ENCODE peak calls at places on chromosomes 7 and 10, in six cellular contexts. F, G, J, Z, C and A are unnamed samples.

GRCh38 chr10:129096340-129096984 is 370.6 kb upstream of the MGMT start:
- DNase-seq in J (no peak), F (no peak), C (no peak), G (no peak), Z (no peak), A (no peak)

GRCh38 chr10:112951349-112952281 is 1.6 kb downstream of the TCF7L2 start:
- DNase-seq in C (peak), F (no peak), Z (peak), J (no peak), G (peak), A (no peak)

GRCh38 chr10:116382290-116382689 is 45.4 kb upstream of the PNLIPRP3 start:
- DNase-seq in F (no peak), G (no peak), J (no peak), C (no peak), Z (no peak), A (no peak)

GRCh38 chr7:90952649-90952991 is 311.6 kb upstream of the FZD1 start:
- DNase-seq in C (no peak), J (no peak), F (no peak), Z (no peak), G (no peak), A (no peak)

GRCh38 chr10:8404721-8405120 is 350.2 kb downstream of the GATA3 start:
- DNase-seq in G (no peak), Z (no peak), F (no peak), J (no peak), C (no peak), A (no peak)

GRCh38 chr10:34667177-34667576 is 147.9 kb downstream of the PARD3 start:
- DNase-seq in J (no peak), C (no peak), Z (no peak), G (no peak), F (no peak), A (no peak)

GRCh38 chr7:35781200-35781701 is 19.6 kb upstream of the SEPTIN7 start:
- DNase-seq in Z (no peak), G (no peak), J (no peak), F (no peak), C (no peak), A (no peak)

GRCh38 chr7:15508258-15508657 is 53.6 kb downstream of the AGMO start:
- DNase-seq in J (no peak), Z (no peak), F (no peak), C (no peak), G (no peak), A (peak)

GRCh38 chr10:116899626-116900025 is 50.3 kb downstream of the ENO4 start:
- DNase-seq in G (no peak), F (peak), J (no peak), Z (no peak), C (no peak), A (no peak)

GRCh38 chr7:44213872-44214595 is 13.3 kb downstream of the YKT6 start:
- DNase-seq in Z (peak), F (peak), G (peak), C (peak), J (peak), A (no peak)

GRCh38 chr7:39949980-39950472 is at the start of gene CDK13:
- DNase-seq in F (peak), G (peak), Z (peak), C (peak), J (peak), A (no peak)

GRCh38 chr7:1070544-1071342 is 17.2 kb upstream of the GPER1 start:
- DNase-seq in Z (peak), C (no peak), F (no peak), J (no peak), G (no peak), A (no peak)

GRCh38 chr10:46037107-46037900 is 6.9 kb upstream of the NCOA4 start:
- DNase-seq in C (no peak), G (no peak), Z (no peak), J (no peak), F (no peak), A (no peak)

GRCh38 chr10:74293686-74294365 is 142.8 kb downstream of the ADK start:
- DNase-seq in G (no peak), J (no peak), F (no peak), C (no peak), Z (peak), A (peak)

GRCh38 chr10:128017825-128018224 is 108.4 kb downstream of the MKI67 start:
- DNase-seq in Z (no peak), G (no peak), J (no peak), C (no peak), F (no peak), A (no peak)
- H3K4me3 ChIP-seq in Z (no peak), G (no peak), J (no peak), C (no peak), F (no peak), A (no peak)

GRCh38 chr7:131071786-131072504 is 255.7 kb upstream of the MKLN1 start:
- DNase-seq in F (no peak), J (no peak), C (no peak), G (peak), Z (peak), A (no peak)
- TF ChIP-seq CTCF in F (peak), J (peak), C (peak), G (peak), Z (peak), A (no peak)

GRCh38 chr7:87057210-87057609 is 2.2 kb downstream of the ELAPOR2 start:
- DNase-seq in Z (no peak), F (no peak), G (no peak), C (no peak), J (no peak), A (no peak)

GRCh38 chr7:87059525-87060287 is at the start of gene ELAPOR2:
- DNase-seq in Z (peak), C (peak), G (peak), F (no peak), J (no peak), A (no peak)

GRCh38 chr7:87058739-87059524 is 522 bp downstream of the ELAPOR2 start:
- DNase-seq in Z (no peak), G (peak), F (no peak), J (no peak), C (peak), A (no peak)

GRCh38 chr7:87056346-87056745 is 3.1 kb downstream of the ELAPOR2 start:
- DNase-seq in J (no peak), F (no peak), G (no peak), Z (no peak), C (no peak), A (no peak)

GRCh38 chr7:87060288-87060537 is 759 bp upstream of the ELAPOR2 start:
- DNase-seq in J (no peak), Z (no peak), G (no peak), F (no peak), C (no peak), A (no peak)
- H3K4me3 ChIP-seq in J (no peak), Z (peak), G (peak), F (no peak), C (peak), A (no peak)

DNA sequence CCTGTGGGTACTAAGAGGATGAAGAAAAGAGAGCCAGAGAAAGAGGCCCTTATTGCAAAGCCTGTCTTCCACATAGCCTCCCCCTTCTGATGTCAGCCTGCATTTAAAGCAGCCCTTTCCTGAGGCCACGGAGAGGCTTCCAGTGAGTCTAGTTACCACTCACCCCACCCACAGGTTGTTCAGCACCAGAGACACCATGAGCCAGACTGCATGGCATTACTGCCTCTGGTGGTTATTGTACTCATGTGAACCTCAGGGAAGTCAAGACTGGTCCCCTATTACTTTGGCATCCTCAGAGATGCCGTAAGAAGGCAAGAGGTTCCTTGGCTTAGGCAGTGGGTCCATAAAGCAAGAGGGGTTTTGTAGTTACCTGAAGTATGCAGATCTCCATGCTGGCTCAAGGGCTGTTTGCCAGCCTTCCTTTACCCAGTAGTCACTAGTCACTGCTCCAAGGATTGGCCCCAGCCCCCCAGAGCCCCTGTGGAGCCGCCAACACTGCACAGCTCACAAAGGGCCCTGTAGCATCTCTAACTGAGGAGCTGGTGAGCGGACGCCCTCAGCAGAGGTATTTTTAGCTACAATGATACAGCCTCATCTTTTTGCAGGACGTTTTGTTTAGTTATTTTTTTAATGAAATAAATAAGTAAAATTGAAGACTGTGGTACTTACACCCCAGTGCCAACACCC is 20.7 kb downstream of the LRRC4 start:
- DNase-seq in G (no peak), Z (no peak), C (no peak), F (no peak), J (no peak), A (no peak)
- TF ChIP-seq CTCF in G (no peak), Z (no peak), C (no peak), F (no peak), J (peak), A (no peak)

GRCh38 chr10:58701398-58702135 is 188.9 kb downstream of the BICC1 start:
- DNase-seq in F (no peak), G (no peak), J (peak), C (no peak), Z (peak), A (peak)
- H3K4me3 ChIP-seq in F (no peak), G (no peak), J (no peak), C (no peak), Z (no peak), A (no peak)

GRCh38 chr7:46603780-46604725 is 683.0 kb upstream of the IGFBP3 start:
- DNase-seq in C (peak), Z (no peak), F (no peak), J (no peak), G (peak), A (no peak)
- TF ChIP-seq CTCF in C (no peak), Z (no peak), F (no peak), J (no peak), G (no peak), A (no peak)

GRCh38 chr7:54888067-54888735 is 129.2 kb upstream of the SEC61G start:
- DNase-seq in C (peak), J (no peak), G (no peak), F (no peak), Z (no peak), A (no peak)
- H3K4me3 ChIP-seq in C (peak), J (peak), G (peak), F (peak), Z (peak), A (peak)